ENCODE peak calls at places on chromosomes 4 and X, in nine cellular contexts. One of them, this sample, is unnamed.

GRCh38 chr4:138728566-138728965 is 287.0 kb upstream of the NOCT start:
- DNase-seq in T-cell: no peak
- DNase-seq in ACHN: no peak
- DNase-seq in HCEC 1CT: peak; percentile 3
- DNase-seq in caudate nucleus: no peak
- DNase-seq in brain microvascular endothelial cell: no peak
- DNase-seq in effector CD4-positive, alpha-beta T cell: no peak
- DNase-seq in activated T-helper 1 cell treated with Interleukin-2 at 50 U/mL for 16 hours: no peak
- DNase-seq in stimulated activated CD8-positive, alpha-beta memory T cell treated with anti-CD3 and anti-CD28 coated beads, Interleukin-7, amount 100 ng/mL, for 48 hours: no peak
- DNase-seq in this sample: no peak

GRCh38 chr4:87286970-87287369 is 35.7 kb downstream of the HSD17B13 start:
- DNase-seq in brain microvascular endothelial cell: no peak
- DNase-seq in effector CD4-positive, alpha-beta T cell: no peak
- DNase-seq in ACHN: no peak
- DNase-seq in activated T-helper 1 cell treated with Interleukin-2 at 50 U/mL for 16 hours: no peak
- DNase-seq in caudate nucleus: no peak
- DNase-seq in stimulated activated CD8-positive, alpha-beta memory T cell treated with anti-CD3 and anti-CD28 coated beads, Interleukin-7, amount 100 ng/mL, for 48 hours: no peak
- DNase-seq in T-cell: no peak
- DNase-seq in HCEC 1CT: no peak
- DNase-seq in this sample: no peak

GRCh38 chrX:9339603-9340569 is 125.0 kb upstream of the TBL1X start:
- DNase-seq in HCEC 1CT: no peak
- DNase-seq in ACHN: no peak
- DNase-seq in brain microvascular endothelial cell: no peak
- DNase-seq in caudate nucleus: no peak
- DNase-seq in activated T-helper 1 cell treated with Interleukin-2 at 50 U/mL for 16 hours: no peak
- DNase-seq in T-cell: peak; percentile 32
- DNase-seq in stimulated activated CD8-positive, alpha-beta memory T cell treated with anti-CD3 and anti-CD28 coated beads, Interleukin-7, amount 100 ng/mL, for 48 hours: no peak
- DNase-seq in effector CD4-positive, alpha-beta T cell: peak; percentile 26
- DNase-seq in this sample: no peak

GRCh38 chr4:65498606-65499005 is 171.7 kb downstream of the EPHA5 start:
- DNase-seq in caudate nucleus: no peak
- DNase-seq in ACHN: no peak
- DNase-seq in effector CD4-positive, alpha-beta T cell: no peak
- DNase-seq in HCEC 1CT: no peak
- DNase-seq in activated T-helper 1 cell treated with Interleukin-2 at 50 U/mL for 16 hours: no peak
- DNase-seq in T-cell: no peak
- DNase-seq in brain microvascular endothelial cell: no peak
- DNase-seq in stimulated activated CD8-positive, alpha-beta memory T cell treated with anti-CD3 and anti-CD28 coated beads, Interleukin-7, amount 100 ng/mL, for 48 hours: no peak
- DNase-seq in this sample: no peak

GRCh38 chr4:128871948-128872347 is 62.4 kb downstream of the JADE1 start:
- DNase-seq in activated T-helper 1 cell treated with Interleukin-2 at 50 U/mL for 16 hours: no peak
- DNase-seq in T-cell: no peak
- DNase-seq in effector CD4-positive, alpha-beta T cell: no peak
- DNase-seq in brain microvascular endothelial cell: peak; percentile 95
- DNase-seq in ACHN: no peak
- DNase-seq in HCEC 1CT: peak; percentile 90
- DNase-seq in caudate nucleus: no peak
- DNase-seq in stimulated activated CD8-positive, alpha-beta memory T cell treated with anti-CD3 and anti-CD28 coated beads, Interleukin-7, amount 100 ng/mL, for 48 hours: no peak
- DNase-seq in this sample: no peak

GRCh38 chr4:173332021-173332487 is 2.1 kb downstream of the HMGB2 start:
- DNase-seq in effector CD4-positive, alpha-beta T cell: no peak
- DNase-seq in caudate nucleus: no peak
- DNase-seq in HCEC 1CT: peak; percentile 48
- DNase-seq in activated T-helper 1 cell treated with Interleukin-2 at 50 U/mL for 16 hours: no peak
- DNase-seq in ACHN: no peak
- DNase-seq in stimulated activated CD8-positive, alpha-beta memory T cell treated with anti-CD3 and anti-CD28 coated beads, Interleukin-7, amount 100 ng/mL, for 48 hours: no peak
- DNase-seq in brain microvascular endothelial cell: no peak
- DNase-seq in T-cell: no peak
- DNase-seq in this sample: no peak

GRCh38 chrX:46447384-46447783 is 97.8 kb downstream of the ZNF674 start:
- DNase-seq in ACHN: peak; percentile 4
- DNase-seq in effector CD4-positive, alpha-beta T cell: no peak
- DNase-seq in HCEC 1CT: no peak
- DNase-seq in caudate nucleus: no peak
- DNase-seq in brain microvascular endothelial cell: no peak
- DNase-seq in stimulated activated CD8-positive, alpha-beta memory T cell treated with anti-CD3 and anti-CD28 coated beads, Interleukin-7, amount 100 ng/mL, for 48 hours: no peak
- DNase-seq in activated T-helper 1 cell treated with Interleukin-2 at 50 U/mL for 16 hours: no peak
- DNase-seq in T-cell: no peak
- DNase-seq in this sample: no peak

GRCh38 chr4:132809298-132810032 is 339.6 kb upstream of the PCDH10 start:
- DNase-seq in caudate nucleus: no peak
- DNase-seq in ACHN: no peak
- DNase-seq in brain microvascular endothelial cell: no peak
- DNase-seq in HCEC 1CT: no peak
- DNase-seq in T-cell: no peak
- DNase-seq in effector CD4-positive, alpha-beta T cell: no peak
- DNase-seq in activated T-helper 1 cell treated with Interleukin-2 at 50 U/mL for 16 hours: no peak
- DNase-seq in stimulated activated CD8-positive, alpha-beta memory T cell treated with anti-CD3 and anti-CD28 coated beads, Interleukin-7, amount 100 ng/mL, for 48 hours: no peak
- DNase-seq in this sample: no peak

GRCh38 chr4:109315818-109316217 is 13.4 kb upstream of the COL25A1 start:
- DNase-seq in T-cell: no peak
- DNase-seq in effector CD4-positive, alpha-beta T cell: no peak
- DNase-seq in activated T-helper 1 cell treated with Interleukin-2 at 50 U/mL for 16 hours: no peak
- DNase-seq in caudate nucleus: no peak
- DNase-seq in brain microvascular endothelial cell: no peak
- DNase-seq in stimulated activated CD8-positive, alpha-beta memory T cell treated with anti-CD3 and anti-CD28 coated beads, Interleukin-7, amount 100 ng/mL, for 48 hours: no peak
- DNase-seq in ACHN: no peak
- DNase-seq in HCEC 1CT: no peak
- DNase-seq in this sample: no peak

GRCh38 chr4:108292229-108292628 is 123.5 kb upstream of the LEF1 start:
- DNase-seq in activated T-helper 1 cell treated with Interleukin-2 at 50 U/mL for 16 hours: no peak
- DNase-seq in T-cell: no peak
- DNase-seq in HCEC 1CT: no peak
- DNase-seq in brain microvascular endothelial cell: no peak
- DNase-seq in caudate nucleus: no peak
- DNase-seq in effector CD4-positive, alpha-beta T cell: no peak
- DNase-seq in stimulated activated CD8-positive, alpha-beta memory T cell treated with anti-CD3 and anti-CD28 coated beads, Interleukin-7, amount 100 ng/mL, for 48 hours: no peak
- DNase-seq in ACHN: no peak
- DNase-seq in this sample: no peak

GRCh38 chr4:23355263-23355662 is 534.6 kb downstream of the PPARGC1A start:
- DNase-seq in T-cell: no peak
- DNase-seq in stimulated activated CD8-positive, alpha-beta memory T cell treated with anti-CD3 and anti-CD28 coated beads, Interleukin-7, amount 100 ng/mL, for 48 hours: no peak
- DNase-seq in HCEC 1CT: no peak
- DNase-seq in brain microvascular endothelial cell: no peak
- DNase-seq in activated T-helper 1 cell treated with Interleukin-2 at 50 U/mL for 16 hours: no peak
- DNase-seq in ACHN: no peak
- DNase-seq in effector CD4-positive, alpha-beta T cell: no peak
- DNase-seq in caudate nucleus: no peak
- DNase-seq in this sample: no peak

GRCh38 chr4:152605641-152606304 is 69.9 kb upstream of the FBXW7 start:
- DNase-seq in effector CD4-positive, alpha-beta T cell: no peak
- DNase-seq in ACHN: no peak
- DNase-seq in T-cell: no peak
- DNase-seq in activated T-helper 1 cell treated with Interleukin-2 at 50 U/mL for 16 hours: no peak
- DNase-seq in caudate nucleus: no peak
- DNase-seq in stimulated activated CD8-positive, alpha-beta memory T cell treated with anti-CD3 and anti-CD28 coated beads, Interleukin-7, amount 100 ng/mL, for 48 hours: no peak
- DNase-seq in HCEC 1CT: peak; percentile 37
- DNase-seq in brain microvascular endothelial cell: peak; percentile 36
- DNase-seq in this sample: no peak

GRCh38 chr4:2767705-2768074 is 11.6 kb upstream of the TNIP2 start:
- DNase-seq in caudate nucleus: no peak
- DNase-seq in brain microvascular endothelial cell: no peak
- DNase-seq in stimulated activated CD8-positive, alpha-beta memory T cell treated with anti-CD3 and anti-CD28 coated beads, Interleukin-7, amount 100 ng/mL, for 48 hours: no peak
- DNase-seq in HCEC 1CT: no peak
- DNase-seq in activated T-helper 1 cell treated with Interleukin-2 at 50 U/mL for 16 hours: no peak
- DNase-seq in T-cell: no peak
- DNase-seq in ACHN: no peak
- DNase-seq in effector CD4-positive, alpha-beta T cell: no peak
- DNase-seq in this sample: no peak

GRCh38 chr4:147683172-147683571 is 791 bp downstream of the PRMT9 start:
- DNase-seq in ACHN: peak; percentile 11
- DNase-seq in brain microvascular endothelial cell: peak; percentile 17
- DNase-seq in effector CD4-positive, alpha-beta T cell: no peak
- DNase-seq in T-cell: no peak
- DNase-seq in caudate nucleus: no peak
- DNase-seq in stimulated activated CD8-positive, alpha-beta memory T cell treated with anti-CD3 and anti-CD28 coated beads, Interleukin-7, amount 100 ng/mL, for 48 hours: no peak
- DNase-seq in activated T-helper 1 cell treated with Interleukin-2 at 50 U/mL for 16 hours: no peak
- DNase-seq in HCEC 1CT: no peak
- DNase-seq in this sample: no peak